ENCODE peak calls at places on chromosomes 4 and X, in eight cellular contexts. Z is heart left ventricle, M is HuH-7.5, F is fibroblast of gingiva, B is stromal cell of bone marrow, L is tibial artery, R is CMK, P is AG09309. D is an unnamed sample.

GRCh38 chr4:139704915-139705485 is 39.4 kb downstream of the MGST2 start:
- DNase-seq in R (no peak), B (no peak), P (no peak), Z (no peak), F (no peak), M (no peak), L (no peak), D (no peak)

GRCh38 chr4:118280501-118281218 is 72.1 kb downstream of the PRSS12 start:
- DNase-seq in L (no peak), M (peak; percentile 10), Z (peak; percentile 24), F (peak; percentile 65), R (no peak), P (peak; percentile 52), B (no peak), D (no peak)

GRCh38 chr4:100190643-100191600 is 654 bp upstream of the DDIT4L start:
- DNase-seq in M (no peak), L (no peak), R (no peak), Z (no peak), B (no peak), P (no peak), F (peak; percentile 81), D (no peak)

GRCh38 chr4:37762294-37763163 is 64.0 kb upstream of the PGM2 start:
- DNase-seq in F (no peak), P (no peak), M (no peak), L (no peak), R (peak; percentile 53), B (no peak), Z (peak; percentile 12), D (no peak)

GRCh38 chrX:120428309-120428708 is 40.8 kb downstream of the LAMP2 start:
- DNase-seq in B (no peak), M (no peak), P (no peak), F (peak; percentile 0), R (no peak), L (no peak), Z (no peak), D (no peak)

GRCh38 chr4:128528177-128528576 is 240.6 kb upstream of the PGRMC2 start:
- DNase-seq in B (no peak), F (no peak), Z (no peak), L (no peak), M (no peak), P (no peak), R (no peak), D (no peak)

GRCh38 chrX:103453655-103454054 is 65.6 kb downstream of the RAB40A start:
- DNase-seq in B (peak; percentile 94), L (no peak), M (no peak), P (peak; percentile 68), F (peak; percentile 96), Z (no peak), R (no peak), D (no peak)

GRCh38 chr4:6906046-6906445 is 3.6 kb upstream of the TBC1D14 start:
- DNase-seq in F (no peak), B (no peak), L (no peak), P (no peak), R (no peak), M (no peak), Z (no peak), D (no peak)

GRCh38 chr4:26753642-26754041 is 107.0 kb upstream of the STIM2 start:
- DNase-seq in P (peak; percentile 20), F (peak; percentile 61), M (peak; percentile 14), Z (peak; percentile 46), B (peak; percentile 27), R (no peak), L (no peak), D (no peak)

GRCh38 chr4:184782731-184783472 is 42.9 kb downstream of the ACSL1 start:
- DNase-seq in Z (no peak), L (no peak), P (no peak), B (no peak), M (no peak), F (no peak), R (no peak), D (no peak)

GRCh38 chrX:44352739-44353138 is 9.3 kb upstream of the EFHC2 start:
- DNase-seq in M (no peak), R (no peak), Z (no peak), L (no peak), F (no peak), P (no peak), B (no peak), D (no peak)

GRCh38 chr4:105520819-105521790 is 31.3 kb upstream of the ARHGEF38 start:
- DNase-seq in L (no peak), R (no peak), M (peak; percentile 36), F (peak; percentile 16), B (peak; percentile 38), P (no peak), Z (no peak), D (no peak)

GRCh38 chr4:147037089-147037488 is 91.4 kb upstream of the TTC29 start:
- DNase-seq in P (no peak), Z (no peak), F (no peak), L (no peak), M (no peak), R (no peak), B (no peak), D (no peak)

GRCh38 chr4:37540486-37540885 is 145.7 kb downstream of the RELL1 start:
- DNase-seq in R (no peak), F (no peak), B (no peak), L (no peak), Z (no peak), P (no peak), M (no peak), D (no peak)

GRCh38 chrX:110053453-110053852 is 50.5 kb downstream of the TMEM164 start:
- DNase-seq in L (no peak), M (no peak), P (no peak), F (no peak), Z (no peak), B (no peak), R (no peak), D (no peak)

GRCh38 chr4:144411700-144412099 is 234.3 kb upstream of the HHIP start:
- DNase-seq in L (no peak), M (no peak), B (no peak), R (no peak), P (no peak), Z (no peak), F (no peak), D (no peak)